ENCODE peak calls at places on chromosomes 7 and 10, in four cellular contexts. P is fibroblast of lung, K is natural killer cell, L is psoas muscle. X is an unnamed sample.

GRCh38 chr7:71563276-71563675 is 431.3 kb downstream of the GALNT17 start:
- DNase-seq in P (no peak), K (no peak), L (no peak), X (no peak)

GRCh38 chr7:144653449-144653848 is 182.4 kb downstream of the TPK1 start:
- DNase-seq in P (no peak), K (no peak), L (no peak), X (no peak)

GRCh38 chr10:131993298-131993674 is 11.6 kb upstream of the BNIP3 start:
- DNase-seq in P (no peak), K (no peak), L (no peak), X (no peak)

GRCh38 chr10:20313665-20314064 is 497.4 kb downstream of the PLXDC2 start:
- DNase-seq in P (no peak), K (no peak), L (no peak), X (no peak)

GRCh38 chr7:1555813-1556540 is at the start of gene TMEM184A:
- DNase-seq in P (no peak), K (no peak), L (peak; percentile 67), X (peak; percentile 93)

GRCh38 chr10:11810313-11810766 is 12.8 kb upstream of the PROSER2 start:
- DNase-seq in P (peak; percentile 66), K (no peak), L (no peak), X (no peak)

GRCh38 chr10:62759599-62760175 is 44.8 kb upstream of the ADO start:
- DNase-seq in P (no peak), K (no peak), L (no peak), X (no peak)

GRCh38 chr7:150800576-150801241 is at the start of gene TMEM176A:
- DNase-seq in P (no peak), K (no peak), L (no peak), X (no peak)

GRCh38 chr7:75573477-75574019 is 81.4 kb downstream of the SPDYE5 start:
- DNase-seq in P (no peak), K (no peak), L (no peak), X (no peak)

GRCh38 chr7:107742678-107743566 is 1.0 kb upstream of the CBLL1 start:
- DNase-seq in P (no peak), K (no peak), L (peak; percentile 54), X (no peak)

GRCh38 chr10:693506-693905 is 4.0 kb upstream of the DIP2C start:
- DNase-seq in P (peak; percentile 69), K (no peak), L (no peak), X (no peak)

GRCh38 chr10:116038259-116038658 is 234.7 kb downstream of the GFRA1 start:
- DNase-seq in P (peak; percentile 44), K (no peak), L (peak; percentile 43), X (no peak)

GRCh38 chr10:100340948-100341847 is 5.8 kb upstream of the SCD start:
- DNase-seq in P (no peak), K (no peak), L (peak; percentile 51), X (no peak)

GRCh38 chr7:17444151-17444550 is 145.7 kb downstream of the AHR start:
- DNase-seq in P (no peak), K (no peak), L (no peak), X (no peak)

GRCh38 chr10:62017141-62017870 is 115.8 kb downstream of the ARID5B start:
- DNase-seq in P (no peak), K (no peak), L (no peak), X (no peak)

GRCh38 chr7:48781783-48782182 is 142.6 kb upstream of the CDC14C start:
- DNase-seq in P (peak; percentile 47), K (no peak), L (no peak), X (no peak)

GRCh38 chr10:63666836-63667383 is 145.7 kb downstream of the REEP3 start:
- DNase-seq in P (peak; percentile 98), K (no peak), L (no peak), X (no peak)

GRCh38 chr7:78970440-78970916 is 483.0 kb downstream of the MAGI2 start:
- DNase-seq in P (no peak), K (no peak), L (no peak), X (no peak)

GRCh38 chr10:95508730-95509129 is 52.4 kb downstream of the SORBS1 start:
- DNase-seq in P (peak; percentile 91), K (no peak), L (no peak), X (no peak)

GRCh38 chr7:47492720-47493119 is 89.2 kb downstream of the TNS3 start:
- DNase-seq in P (peak; percentile 50), K (no peak), L (no peak), X (no peak)

GRCh38 chr10:123150986-123151738 is 3.0 kb upstream of the BUB3 start:
- DNase-seq in P (peak; percentile 19), K (peak; percentile 17), L (no peak), X (no peak)

GRCh38 chr7:148719753-148720152 is 21.1 kb downstream of the CUL1 start:
- DNase-seq in P (no peak), K (no peak), L (no peak), X (no peak)

GRCh38 chr10:42937048-42937447 is 139.8 kb upstream of the RET start:
- DNase-seq in P (no peak), K (no peak), L (no peak), X (no peak)

GRCh38 chr10:71409516-71410104 is 12.9 kb downstream of the CDH23 start:
- DNase-seq in P (no peak), K (no peak), L (no peak), X (no peak)

GRCh38 chr7:99752354-99752753 is 17.4 kb upstream of the CYP3A7 start:
- DNase-seq in P (no peak), K (no peak), L (no peak), X (no peak)

GRCh38 chr10:4691776-4692175 is 134.2 kb upstream of the AKR1E2 start:
- DNase-seq in P (peak; percentile 80), K (no peak), L (no peak), X (no peak)

GRCh38 chr7:23410446-23411183 is 59.7 kb downstream of the IGF2BP3 start:
- DNase-seq in P (no peak), K (no peak), L (no peak), X (no peak)

GRCh38 chr10:56880541-56880940 is 519.5 kb upstream of the ZWINT start:
- DNase-seq in P (no peak), K (no peak), L (no peak), X (no peak)

GRCh38 chr10:100656479-100656878 is 88.9 kb upstream of the PAX2 start:
- DNase-seq in P (no peak), K (no peak), L (no peak), X (no peak)

GRCh38 chr10:97596101-97597055 is 6.9 kb downstream of the C10orf62 start:
- DNase-seq in P (peak; percentile 95), K (no peak), L (peak; percentile 63), X (no peak)

GRCh38 chr7:142030294-142030693 is 34.6 kb downstream of the MGAM start:
- DNase-seq in P (peak; percentile 23), K (no peak), L (no peak), X (no peak)

GRCh38 chr7:133973710-133974109 is 153.4 kb upstream of the LRGUK start:
- DNase-seq in P (no peak), K (no peak), L (no peak), X (no peak)
- TF ChIP-seq CTCF in P (no peak), K (no peak), L (no peak), X (no peak)

DNA sequence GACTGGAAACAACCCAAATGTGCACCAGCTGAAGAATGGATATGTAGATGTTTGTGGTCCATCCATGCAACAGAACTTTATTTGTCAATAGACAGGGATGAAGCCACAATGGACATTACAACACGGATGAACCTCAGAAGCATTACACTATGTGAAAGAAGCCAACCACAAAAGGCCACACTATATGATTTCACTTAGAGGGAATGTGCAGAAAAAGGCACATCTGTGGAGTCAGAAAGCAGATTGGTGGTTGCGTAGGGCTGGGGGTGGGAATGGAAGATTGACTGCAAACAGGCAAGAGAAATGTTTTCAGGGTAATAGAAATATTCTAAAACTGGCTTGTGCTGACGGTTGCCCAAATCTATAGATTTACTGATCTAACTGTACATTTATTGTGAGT is 34.3 kb upstream of the WASHC2A start:
- DNase-seq in P (peak; percentile 72), K (no peak), L (no peak), X (no peak)
- TF ChIP-seq CTCF in P (no peak), K (no peak), L (no peak), X (no peak)

DNA sequence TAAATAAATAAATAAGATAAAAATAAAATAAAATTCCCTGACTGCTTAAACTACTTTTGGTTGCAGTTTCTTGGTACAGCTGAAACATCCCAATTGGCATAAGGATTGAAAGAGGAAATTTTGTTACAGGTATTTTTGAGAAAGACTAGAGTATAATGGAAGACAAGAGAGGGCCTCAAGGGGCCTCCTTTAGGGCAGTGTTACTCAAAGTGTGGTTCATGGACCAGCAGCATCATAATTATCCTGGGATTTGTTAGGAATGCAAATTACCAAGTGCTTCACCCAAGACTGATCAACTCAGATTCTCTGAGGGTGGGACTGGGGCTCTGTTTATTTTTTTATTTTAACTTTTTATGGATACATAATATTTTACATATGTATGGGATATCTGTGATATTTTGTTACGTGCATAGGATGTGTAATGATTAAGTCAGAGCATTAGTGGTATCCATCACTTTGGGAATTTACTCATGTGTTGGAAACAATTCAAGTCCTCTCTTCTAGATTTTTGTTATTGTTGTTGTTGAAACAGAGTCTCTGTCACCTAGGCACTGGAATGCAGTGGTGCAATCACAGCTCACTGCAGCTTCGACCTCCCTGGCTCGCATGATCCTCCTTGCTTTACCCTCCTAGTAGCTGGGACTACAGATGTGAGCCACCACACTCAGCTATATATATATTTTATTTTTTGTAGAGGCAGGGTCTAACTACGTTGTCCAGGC is 2.3 kb upstream of the KCTD7 start:
- DNase-seq in P (no peak), K (no peak), L (no peak), X (no peak)
- TF ChIP-seq CTCF in P (no peak), K (no peak), L (no peak), X (no peak)

GRCh38 chr7:73769481-73770001 is 529 bp downstream of the CLDN3 start:
- DNase-seq in P (no peak), K (no peak), L (no peak), X (no peak)
- TF ChIP-seq CTCF in P (no peak), K (no peak), L (no peak), X (no peak)

DNA sequence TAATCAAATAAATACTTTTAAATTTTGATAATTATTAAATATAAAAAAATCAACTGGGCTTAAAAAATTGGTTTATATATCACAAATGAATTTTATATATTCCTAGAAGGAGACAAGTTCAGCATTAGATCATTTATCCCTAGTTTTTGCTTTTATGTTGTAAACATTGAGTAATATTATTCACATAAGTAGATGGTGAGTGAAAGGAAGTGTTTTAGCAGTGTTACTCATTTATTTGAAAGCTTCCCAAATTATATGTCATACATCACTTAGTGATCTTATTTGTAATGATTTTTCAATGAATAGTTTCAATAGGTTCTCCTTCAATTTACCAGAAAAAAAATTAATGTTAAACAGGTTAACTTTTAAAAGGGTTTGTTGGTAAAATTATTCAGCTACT is 15.8 kb downstream of the KLLN start:
- DNase-seq in P (peak; percentile 21), K (no peak), L (no peak), X (no peak)
- TF ChIP-seq CTCF in P (no peak), K (no peak), L (no peak), X (no peak)

GRCh38 chr7:98293265-98293664 is 11.8 kb downstream of the BRI3 start:
- DNase-seq in P (no peak), K (no peak), L (no peak), X (no peak)

GRCh38 chr7:98293746-98294145 is 12.3 kb downstream of the BRI3 start:
- DNase-seq in P (no peak), K (no peak), L (no peak), X (no peak)

GRCh38 chr7:98289333-98289875 is 7.9 kb downstream of the BRI3 start:
- DNase-seq in P (no peak), K (no peak), L (no peak), X (no peak)

GRCh38 chr7:98294326-98294725 is 12.8 kb downstream of the BRI3 start:
- DNase-seq in P (no peak), K (no peak), L (no peak), X (no peak)

GRCh38 chr7:98291717-98292116 is 10.2 kb downstream of the BRI3 start:
- DNase-seq in P (no peak), K (no peak), L (no peak), X (no peak)
- TF ChIP-seq CTCF in P (peak; percentile 19), K (no peak), L (no peak), X (no peak)